ENCODE peak calls at places on chromosomes 13 and 19, in seven cellular contexts. C is testis; S is activated CD4-positive, alpha-beta T cell treated with anti-CD3 and anti-CD28 coated beads, Interleukin-2, amount 50 U/mL, for 1 hour; Z is posterior cingulate gyrus; J is AG20443; O is glutamatergic neuron; T is substantia nigra. H is an unnamed sample.

GRCh38 chr13:29849071-29849541 is 1.3 kb downstream of the UBL3 start:
- DNase-seq in C (peak), S (peak), Z (no peak), J (no peak), O (no peak), T (no peak), H (peak)

GRCh38 chr19:43622070-43622469 is 2.6 kb upstream of the ZNF428 start:
- DNase-seq in C (no peak), S (no peak), Z (peak), J (no peak), O (no peak), T (no peak), H (no peak)

GRCh38 chr19:2546128-2547032 is 70.5 kb downstream of the GADD45B start:
- DNase-seq in C (peak), S (no peak), Z (peak), J (no peak), O (peak), T (peak), H (peak)

GRCh38 chr19:16571283-16571682 is 932 bp downstream of the SLC35E1 start:
- DNase-seq in C (no peak), S (no peak), Z (no peak), J (no peak), O (no peak), T (no peak), H (no peak)

GRCh38 chr13:65414187-65414586 is 1815.9 kb downstream of the PCDH9 start:
- DNase-seq in C (no peak), S (no peak), Z (no peak), J (no peak), O (no peak), T (no peak), H (no peak)

GRCh38 chr13:32499538-32500210 is 38.9 kb downstream of the N4BP2L2 start:
- DNase-seq in C (no peak), S (no peak), Z (no peak), J (no peak), O (no peak), T (no peak), H (no peak)

GRCh38 chr19:30374791-30375650 is 2.8 kb downstream of the ZNF536 start:
- DNase-seq in C (peak), S (no peak), Z (peak), J (peak), O (peak), T (no peak), H (no peak)

GRCh38 chr13:44417446-44417845 is 43.8 kb downstream of the SERP2 start:
- DNase-seq in C (no peak), S (no peak), Z (no peak), J (no peak), O (no peak), T (no peak), H (no peak)

GRCh38 chr19:15717781-15718180 is 10.0 kb upstream of the OR10H2 start:
- DNase-seq in C (no peak), S (no peak), Z (no peak), J (no peak), O (no peak), T (no peak), H (no peak)

GRCh38 chr19:3984584-3984907 is 717 bp downstream of the EEF2 start:
- DNase-seq in C (no peak), S (no peak), Z (no peak), J (peak), O (no peak), T (no peak), H (no peak)

GRCh38 chr19:46367434-46367833 is 20.5 kb downstream of the PPP5C start:
- DNase-seq in C (no peak), S (no peak), Z (peak), J (no peak), O (no peak), T (no peak), H (no peak)

GRCh38 chr19:17726914-17727773 is 7.9 kb downstream of the MAP1S start:
- DNase-seq in C (no peak), S (no peak), Z (peak), J (no peak), O (no peak), T (no peak), H (no peak)

GRCh38 chr13:80010846-80011245 is 330.1 kb downstream of the SPRY2 start:
- DNase-seq in C (no peak), S (no peak), Z (peak), J (no peak), O (no peak), T (peak), H (peak)

GRCh38 chr19:45576682-45577081 is 7.9 kb downstream of the OPA3 start:
- DNase-seq in C (no peak), S (no peak), Z (no peak), J (no peak), O (no peak), T (no peak), H (no peak)

GRCh38 chr19:40596608-40597328 is 4.4 kb upstream of the LTBP4 start:
- DNase-seq in C (peak), S (no peak), Z (peak), J (peak), O (peak), T (no peak), H (no peak)

H was measured in occipital lobe.